ENCODE peak calls at places on chromosome 6, in ten cellular contexts. M is stimulated activated naive CD4-positive, alpha-beta T cell treated with Interleukin-2 at 50 U/mL for 16 hours; Y is Right ventricle myocardium superior; J is NCI-H2081; F is adipocyte; L is Daoy; S is left ventricle myocardium superior; U is GM12864; K is heart left ventricle; T is left cardiac atrium. R is an unnamed sample.

GRCh38 chr6:3232017-3232838 is 4.8 kb upstream of the TUBB2B start:
- DNase-seq in J (peak; percentile 71), T (no peak), M (no peak), S (no peak), K (no peak), L (no peak), Y (no peak), U (no peak), F (no peak), R (no peak)

GRCh38 chr6:129940454-129941195 is 77.8 kb upstream of the L3MBTL3 start:
- DNase-seq in T (no peak), U (no peak), Y (no peak), L (no peak), M (no peak), K (no peak), F (no peak), S (no peak), J (no peak), R (no peak)

GRCh38 chr6:11778648-11779307 is at the start of gene ADTRP:
- DNase-seq in M (no peak), U (no peak), T (no peak), J (no peak), F (no peak), K (no peak), S (peak; percentile 32), L (no peak), Y (peak; percentile 54), R (no peak)

GRCh38 chr6:30769088-30769852 is 24.9 kb upstream of the IER3 start:
- DNase-seq in K (no peak), L (peak; percentile 99), M (peak; percentile 84), U (no peak), J (no peak), S (peak; percentile 40), F (peak; percentile 93), Y (no peak), T (peak; percentile 78), R (peak; percentile 52)

GRCh38 chr6:10395171-10395945 is 19.5 kb downstream of the TFAP2A start:
- DNase-seq in U (no peak), J (peak; percentile 76), K (no peak), T (no peak), S (no peak), Y (no peak), L (peak; percentile 46), F (no peak), M (no peak), R (no peak)

GRCh38 chr6:46772754-46773153 is 20.4 kb upstream of the MEP1A start:
- DNase-seq in M (no peak), Y (peak; percentile 46), J (no peak), U (no peak), L (no peak), T (no peak), K (peak; percentile 46), S (peak; percentile 35), F (no peak), R (no peak)

GRCh38 chr6:133202610-133203343 is 38.4 kb upstream of the EYA4 start:
- DNase-seq in M (no peak), L (peak; percentile 62), J (no peak), T (no peak), U (no peak), Y (no peak), K (no peak), S (no peak), F (peak; percentile 41), R (no peak)

GRCh38 chr6:52931351-52931750 is 21.9 kb upstream of the GSTA3 start:
- DNase-seq in J (no peak), S (no peak), K (no peak), Y (no peak), U (no peak), T (no peak), F (no peak), M (no peak), L (no peak), R (no peak)

GRCh38 chr6:164142312-164142711 is 727.8 kb downstream of the QKI start:
- DNase-seq in M (no peak), S (no peak), Y (no peak), L (no peak), J (no peak), K (no peak), U (no peak), F (no peak), T (no peak), R (no peak)

GRCh38 chr6:39289490-39289889 is 24.7 kb downstream of the KCNK17 start:
- DNase-seq in Y (no peak), F (no peak), K (no peak), M (no peak), L (no peak), T (no peak), U (no peak), J (no peak), S (no peak), R (no peak)

GRCh38 chr6:169893624-169894023 is 142.2 kb downstream of the ERMARD start:
- DNase-seq in M (no peak), F (no peak), U (no peak), T (no peak), K (no peak), J (no peak), S (no peak), L (no peak), Y (no peak), R (no peak)

GRCh38 chr6:84635081-84635745 is 129.2 kb downstream of the TBX18 start:
- DNase-seq in F (peak; percentile 66), Y (no peak), T (peak; percentile 24), S (no peak), J (no peak), L (peak; percentile 75), K (no peak), M (no peak), U (no peak), R (no peak)

GRCh38 chr6:136604328-136604825 is 54.2 kb upstream of the MAP7 start:
- DNase-seq in S (no peak), F (no peak), U (no peak), K (no peak), Y (no peak), T (no peak), L (no peak), M (no peak), J (no peak), R (no peak)

GRCh38 chr6:16737389-16737788 is 23.9 kb downstream of the ATXN1 start:
- DNase-seq in F (peak; percentile 69), U (no peak), S (no peak), J (no peak), K (no peak), L (peak; percentile 74), M (no peak), Y (no peak), T (no peak), R (no peak)

GRCh38 chr6:95614094-95614493 is 36.8 kb downstream of the MANEA start:
- DNase-seq in M (no peak), F (no peak), T (no peak), J (no peak), U (no peak), S (no peak), Y (no peak), K (no peak), L (no peak), R (no peak)

R was measured in naive thymus-derived CD8-positive, alpha-beta T cell.